ENCODE peak calls at places on chromosomes 4 and X, in four cellular contexts. One of them, this sample, is unnamed.
A peak's percentile ranks its signal among the peaks of the same experiment; 100 is the strongest.

GRCh38 chr4:100828364-100828763 is 310.5 kb upstream of the EMCN start:
- DNase-seq in suprapubic skin: no peak
- DNase-seq in transverse colon: no peak
- DNase-seq in SK-N-SH: no peak
- DNase-seq in this sample: no peak

GRCh38 chrX:120014354-120015129 is 62.9 kb downstream of the RHOXF2B start:
- DNase-seq in suprapubic skin: no peak
- DNase-seq in transverse colon: no peak
- DNase-seq in SK-N-SH: no peak
- DNase-seq in this sample: no peak

GRCh38 chrX:152635941-152636340 is 1.8 kb upstream of the GABRQ start:
- DNase-seq in suprapubic skin: no peak
- DNase-seq in transverse colon: peak; percentile 10
- DNase-seq in SK-N-SH: peak; percentile 50
- DNase-seq in this sample: no peak

GRCh38 chrX:71917621-71918341 is 7.1 kb downstream of the NHSL2 start:
- DNase-seq in suprapubic skin: no peak
- DNase-seq in transverse colon: no peak
- DNase-seq in SK-N-SH: no peak
- DNase-seq in this sample: no peak

GRCh38 chrX:57453901-57454300 is 137.9 kb upstream of the ZXDB start:
- DNase-seq in suprapubic skin: no peak
- DNase-seq in transverse colon: no peak
- DNase-seq in SK-N-SH: peak; percentile 3
- DNase-seq in this sample: no peak

GRCh38 chrX:638482-639131 is 8.0 kb downstream of the SHOX start:
- DNase-seq in suprapubic skin: no peak
- DNase-seq in transverse colon: peak; percentile 41
- DNase-seq in SK-N-SH: no peak
- DNase-seq in this sample: peak; percentile 11

GRCh38 chr4:175884048-175884447 is 72.0 kb upstream of the GPM6A start:
- DNase-seq in suprapubic skin: no peak
- DNase-seq in transverse colon: no peak
- DNase-seq in SK-N-SH: no peak
- DNase-seq in this sample: no peak

GRCh38 chr4:176638992-176639391 is 153.7 kb downstream of the VEGFC start:
- DNase-seq in suprapubic skin: no peak
- DNase-seq in transverse colon: no peak
- DNase-seq in SK-N-SH: no peak
- DNase-seq in this sample: no peak

GRCh38 chrX:44080083-44080482 is 106.9 kb upstream of the NDP start:
- DNase-seq in suprapubic skin: no peak
- DNase-seq in transverse colon: no peak
- DNase-seq in SK-N-SH: no peak
- DNase-seq in this sample: no peak

GRCh38 chr4:138217567-138217966 is 24.6 kb downstream of the SLC7A11 start:
- DNase-seq in suprapubic skin: no peak
- DNase-seq in transverse colon: no peak
- DNase-seq in SK-N-SH: no peak
- DNase-seq in this sample: no peak
- H3K36me3 ChIP-seq in suprapubic skin: no peaks in the 10 kb centered on the region
- H3K36me3 ChIP-seq in transverse colon: no peaks in the 10 kb centered on the region
- H3K36me3 ChIP-seq in SK-N-SH: peaks cover 2% of the 10 kb centered on the region
- H3K36me3 ChIP-seq in this sample: no peaks in the 10 kb centered on the region

GRCh38 chr4:184804621-184805020 is 21.1 kb downstream of the ACSL1 start:
- DNase-seq in suprapubic skin: no peak
- DNase-seq in transverse colon: no peak
- DNase-seq in SK-N-SH: no peak
- DNase-seq in this sample: no peak

GRCh38 chr4:184807261-184807660 is 18.5 kb downstream of the ACSL1 start:
- DNase-seq in suprapubic skin: peak; percentile 45
- DNase-seq in transverse colon: no peak
- DNase-seq in SK-N-SH: no peak
- DNase-seq in this sample: peak; percentile 73

GRCh38 chr4:184806711-184807110 is 19.1 kb downstream of the ACSL1 start:
- DNase-seq in suprapubic skin: no peak
- DNase-seq in transverse colon: no peak
- DNase-seq in SK-N-SH: no peak
- DNase-seq in this sample: no peak

GRCh38 chr4:184806246-184806550 is 19.6 kb downstream of the ACSL1 start:
- DNase-seq in suprapubic skin: no peak
- DNase-seq in transverse colon: no peak
- DNase-seq in SK-N-SH: no peak
- DNase-seq in this sample: no peak

GRCh38 chr4:184805462-184806245 is 20.1 kb downstream of the ACSL1 start:
- DNase-seq in suprapubic skin: peak; percentile 82
- DNase-seq in transverse colon: peak; percentile 44
- DNase-seq in SK-N-SH: peak; percentile 71
- DNase-seq in this sample: peak; percentile 82
- TF ChIP-seq EP300 in suprapubic skin: no peak
- TF ChIP-seq EP300 in transverse colon: no peak
- TF ChIP-seq EP300 in SK-N-SH: peak; percentile 39
- TF ChIP-seq EP300 in this sample: no peak

GRCh38 chrX:49072712-49073095 is 1.1 kb downstream of the PRAF2 start:
- DNase-seq in suprapubic skin: no peak
- DNase-seq in transverse colon: no peak
- DNase-seq in SK-N-SH: peak; percentile 62
- DNase-seq in this sample: no peak

GRCh38 chrX:49073641-49074575 is at the start of gene PRAF2:
- DNase-seq in suprapubic skin: peak; percentile 94
- DNase-seq in transverse colon: peak; percentile 94
- DNase-seq in SK-N-SH: peak; percentile 98
- DNase-seq in this sample: peak; percentile 93

GRCh38 chrX:49077941-49078340 is 1.7 kb downstream of the WDR45 start:
- DNase-seq in suprapubic skin: no peak
- DNase-seq in transverse colon: no peak
- DNase-seq in SK-N-SH: no peak
- DNase-seq in this sample: no peak

GRCh38 chrX:49071877-49072711 is 1.7 kb downstream of the PRAF2 start:
- DNase-seq in suprapubic skin: no peak
- DNase-seq in transverse colon: peak; percentile 55
- DNase-seq in SK-N-SH: peak; percentile 71
- DNase-seq in this sample: peak; percentile 87

DNA sequence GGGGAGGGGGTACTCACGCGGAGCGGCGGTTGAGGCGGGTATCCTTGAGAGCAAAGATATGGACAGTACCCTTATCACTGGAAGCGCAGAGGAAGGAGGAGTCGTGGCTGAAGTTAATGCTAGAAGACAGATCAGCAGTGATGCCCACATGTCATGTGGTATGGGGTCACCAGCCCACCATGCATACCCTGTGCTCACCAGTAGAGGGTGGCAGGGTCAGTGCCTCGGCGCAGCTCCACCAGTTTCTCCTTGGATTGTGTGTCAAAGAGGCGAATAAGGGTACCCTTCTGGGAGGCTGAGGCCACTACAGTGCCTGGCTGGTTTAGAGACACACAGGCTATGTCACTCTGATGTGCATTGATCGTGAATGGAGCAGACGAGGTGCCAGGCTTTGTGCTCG is 1.5 kb upstream of the PRAF2 start:
- DNase-seq in suprapubic skin: no peak
- DNase-seq in transverse colon: no peak
- DNase-seq in SK-N-SH: no peak
- DNase-seq in this sample: no peak
- TF ChIP-seq CTCF in suprapubic skin: no peak
- TF ChIP-seq CTCF in transverse colon: no peak
- TF ChIP-seq CTCF in SK-N-SH: peak; percentile 15
- TF ChIP-seq CTCF in this sample: no peak

DNA sequence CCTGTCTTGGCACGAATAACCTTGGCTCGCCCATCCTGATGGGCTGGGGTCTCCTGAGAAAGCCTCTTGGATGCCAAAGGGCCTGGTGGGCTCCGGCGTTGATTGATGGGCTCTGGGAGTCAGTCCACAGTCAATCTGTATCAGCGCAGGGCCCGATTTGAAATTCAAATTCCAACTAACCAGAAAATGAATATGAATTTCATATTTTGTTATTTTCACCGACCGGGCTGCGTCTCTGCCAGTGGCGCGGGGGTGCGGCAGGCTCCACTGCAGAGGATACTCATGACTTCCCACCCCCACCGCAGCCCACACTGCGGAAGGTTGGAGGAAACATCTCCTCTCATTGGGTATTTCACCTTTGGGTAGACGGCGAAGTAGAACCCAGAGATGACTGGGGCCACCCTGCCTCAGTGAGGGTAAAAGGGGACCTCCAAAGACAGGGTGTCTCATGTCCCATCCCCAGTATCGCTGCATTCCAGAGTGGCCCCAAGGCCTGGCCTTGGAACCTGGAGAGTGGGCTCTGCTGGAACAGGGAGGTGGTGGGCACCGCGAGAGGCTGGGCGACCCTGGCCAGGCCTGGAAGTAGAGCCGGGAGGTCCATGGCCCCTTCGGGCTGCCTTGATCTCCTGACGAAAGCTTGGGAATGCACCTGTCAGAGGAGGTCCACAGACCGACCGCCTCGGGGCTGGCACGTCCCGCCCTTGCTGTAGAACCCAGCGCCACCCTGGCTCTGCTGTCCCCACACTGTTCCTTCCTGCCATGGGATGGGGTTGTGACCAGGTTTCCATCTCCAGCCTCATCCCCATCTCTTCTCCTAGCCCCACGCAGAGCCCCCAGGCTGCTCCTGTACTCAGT is 54.8 kb upstream of the SORCS2 start:
- DNase-seq in suprapubic skin: no peak
- DNase-seq in transverse colon: no peak
- DNase-seq in SK-N-SH: no peak
- DNase-seq in this sample: no peak
- H3K36me3 ChIP-seq in suprapubic skin: no peaks in the 10 kb centered on the region
- H3K36me3 ChIP-seq in transverse colon: no peaks in the 10 kb centered on the region
- H3K36me3 ChIP-seq in SK-N-SH: no peaks in the 10 kb centered on the region
- H3K36me3 ChIP-seq in this sample: no peaks in the 10 kb centered on the region

DNA sequence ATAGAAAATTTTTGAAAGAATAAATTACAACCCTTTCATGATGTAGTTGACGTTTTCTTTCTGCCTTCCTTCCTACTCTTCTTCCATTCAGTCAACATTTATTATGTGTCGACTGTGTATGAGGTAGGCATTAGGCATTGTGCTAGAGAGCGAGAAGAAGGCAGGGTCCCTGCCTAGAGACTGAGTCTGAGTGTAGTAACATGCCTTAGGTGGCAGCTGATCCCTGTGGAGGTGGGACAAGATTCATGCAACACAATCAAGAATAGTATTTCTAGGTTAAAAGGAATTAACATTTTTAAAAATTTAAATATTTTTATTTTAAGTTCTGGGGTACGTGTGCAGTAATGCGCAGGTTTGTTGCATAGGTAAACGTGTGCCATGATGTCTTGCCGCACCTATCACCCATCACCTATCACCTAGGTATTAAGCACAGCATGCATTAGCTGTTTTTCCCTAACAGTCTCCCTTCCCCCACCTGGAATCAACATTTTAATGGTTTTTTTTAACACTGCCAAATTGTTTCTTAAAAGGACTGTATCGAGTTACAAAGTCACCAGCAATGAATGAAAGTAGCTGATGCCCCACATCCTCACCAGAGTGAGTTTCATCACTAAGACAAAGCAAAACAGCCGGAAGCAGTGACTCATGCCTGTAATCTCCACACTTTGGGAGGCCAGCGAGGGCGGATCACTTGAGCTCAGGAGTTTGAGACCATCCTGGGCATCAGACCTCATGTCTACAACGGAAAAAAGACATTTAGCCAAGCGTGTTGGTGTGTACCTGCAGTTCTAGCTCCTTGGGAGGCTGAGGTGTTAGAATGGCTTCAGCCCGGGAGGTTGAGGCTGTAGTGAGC is 84.0 kb downstream of the WWC2 start:
- DNase-seq in suprapubic skin: no peak
- DNase-seq in transverse colon: no peak
- DNase-seq in SK-N-SH: no peak
- DNase-seq in this sample: no peak
- TF ChIP-seq EP300 in suprapubic skin: no peak
- TF ChIP-seq EP300 in transverse colon: no peak
- TF ChIP-seq EP300 in SK-N-SH: no peak
- TF ChIP-seq EP300 in this sample: no peak

GRCh38 chr4:108205859-108206258 is 37.1 kb upstream of the LEF1 start:
- DNase-seq in suprapubic skin: no peak
- DNase-seq in transverse colon: no peak
- DNase-seq in SK-N-SH: no peak
- DNase-seq in this sample: no peak
- TF ChIP-seq CTCF in suprapubic skin: no peak
- TF ChIP-seq CTCF in transverse colon: no peak
- TF ChIP-seq CTCF in SK-N-SH: no peak
- TF ChIP-seq CTCF in this sample: no peak

DNA sequence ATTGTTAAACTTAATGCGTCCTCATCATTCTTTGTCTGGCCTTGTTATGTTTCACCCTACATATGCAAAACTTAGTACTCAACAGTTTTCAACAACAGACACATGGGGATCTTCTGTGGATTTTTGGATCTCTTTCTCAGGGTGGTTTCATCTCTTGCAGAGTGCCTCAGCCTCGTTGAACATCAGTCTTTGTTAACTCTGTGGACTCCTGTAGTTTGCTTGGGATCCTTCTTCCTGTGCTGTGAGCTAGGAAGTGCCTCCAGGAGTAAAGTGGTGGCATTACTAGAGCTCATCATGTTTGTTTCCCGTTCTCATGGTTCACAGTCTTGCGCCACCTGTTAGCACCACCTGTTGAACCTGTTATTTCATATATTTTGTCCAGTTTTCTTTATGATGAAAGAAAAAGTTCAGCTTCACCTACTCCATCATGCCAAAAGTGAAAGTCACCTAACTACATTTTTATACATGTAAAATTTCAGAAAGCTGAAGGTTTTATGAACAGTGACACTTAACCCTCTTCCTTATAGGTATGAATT is 27.5 kb upstream of the NDUFC1 start:
- DNase-seq in suprapubic skin: no peak
- DNase-seq in transverse colon: no peak
- DNase-seq in SK-N-SH: no peak
- DNase-seq in this sample: no peak
- H3K36me3 ChIP-seq in suprapubic skin: peaks cover 14% of the 10 kb centered on the region
- H3K36me3 ChIP-seq in transverse colon: no peaks in the 10 kb centered on the region
- H3K36me3 ChIP-seq in SK-N-SH: peaks cover 7% of the 10 kb centered on the region
- H3K36me3 ChIP-seq in this sample: peaks cover 7% of the 10 kb centered on the region

DNA sequence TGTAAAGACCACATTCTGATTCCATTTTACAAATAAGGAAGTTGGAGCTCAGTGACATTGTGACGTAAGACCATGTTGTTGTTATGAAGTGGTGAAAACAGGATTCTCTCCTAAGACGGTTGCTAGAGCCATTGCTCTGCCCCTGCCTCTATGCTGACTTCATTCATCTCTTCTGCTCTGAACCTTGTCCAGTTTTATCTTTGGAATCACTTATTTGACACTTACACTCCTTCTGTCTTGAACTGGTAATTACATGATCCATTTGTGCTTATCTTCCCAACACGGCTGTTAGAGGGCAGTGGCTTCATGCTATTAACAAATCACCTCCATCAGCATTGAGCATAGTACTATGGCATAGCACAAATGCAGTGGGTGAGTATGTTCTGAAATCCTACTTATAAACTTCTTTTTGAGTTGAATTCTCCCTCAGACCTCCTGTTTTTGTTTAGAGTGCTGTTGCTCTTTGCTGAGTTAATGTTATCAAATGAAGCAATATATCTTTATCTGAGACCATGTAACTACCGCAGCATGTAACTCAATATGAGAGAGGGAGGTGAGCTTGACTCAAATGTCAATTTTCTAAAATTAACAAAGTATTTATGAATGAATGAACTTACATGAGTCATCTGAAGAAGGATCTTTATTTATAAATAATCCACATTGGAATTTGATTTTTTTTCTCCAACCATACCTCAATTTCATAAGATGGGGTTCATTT is 177.8 kb downstream of the RASL11B start:
- DNase-seq in suprapubic skin: no peak
- DNase-seq in transverse colon: no peak
- DNase-seq in SK-N-SH: no peak
- DNase-seq in this sample: no peak
- TF ChIP-seq EP300 in suprapubic skin: no peak
- TF ChIP-seq EP300 in transverse colon: no peak
- TF ChIP-seq EP300 in SK-N-SH: no peak
- TF ChIP-seq EP300 in this sample: no peak

GRCh38 chr4:164337219-164337944 is 416.5 kb upstream of the SMIM31 start:
- DNase-seq in suprapubic skin: no peak
- DNase-seq in transverse colon: no peak
- DNase-seq in SK-N-SH: no peak
- DNase-seq in this sample: no peak
- TF ChIP-seq CTCF in suprapubic skin: no peak
- TF ChIP-seq CTCF in transverse colon: no peak
- TF ChIP-seq CTCF in SK-N-SH: no peak
- TF ChIP-seq CTCF in this sample: no peak

This sample was measured in stomach.